ENCODE peak calls at places on chromosomes 16 and 17, in four cellular contexts. Q, X, G and F are unnamed samples.

GRCh38 chr17:3602499-3602898 is 6.7 kb downstream of the TRPV1 start:
- DNase-seq in Q (peak; percentile 56), G (peak; percentile 44), X (peak; percentile 60), F (peak; percentile 52)

GRCh38 chr16:21277045-21277926 is 804 bp downstream of the CRYM start:
- DNase-seq in Q (no peak), G (no peak), X (no peak), F (no peak)

GRCh38 chr17:45227101-45227591 is 5.5 kb downstream of the FMNL1 start:
- DNase-seq in Q (no peak), G (no peak), X (peak; percentile 68), F (no peak)

GRCh38 chr16:78743556-78743955 is 644.1 kb downstream of the WWOX start:
- DNase-seq in Q (no peak), G (no peak), X (no peak), F (no peak)

GRCh38 chr17:3738562-3739295 is 15.0 kb downstream of the HASPIN start:
- DNase-seq in Q (no peak), X (no peak), G (no peak), F (no peak)

GRCh38 chr16:82651921-82652601 is 25.3 kb downstream of the CDH13 start:
- DNase-seq in Q (no peak), X (no peak), G (no peak), F (no peak)

GRCh38 chr17:68378202-68379149 is 78.8 kb downstream of the WIPI1 start:
- DNase-seq in Q (peak; percentile 40), X (no peak), G (peak; percentile 100), F (peak; percentile 41)

GRCh38 chr16:77816293-77816692 is 27.9 kb downstream of the VAT1L start:
- DNase-seq in Q (no peak), X (no peak), G (no peak), F (no peak)

GRCh38 chr16:51461255-51461654 is 310.2 kb upstream of the SALL1 start:
- DNase-seq in G (no peak), X (no peak), Q (no peak), F (no peak)

GRCh38 chr17:17545031-17545820 is 46.3 kb downstream of the PEMT start:
- DNase-seq in X (no peak), Q (no peak), G (no peak), F (no peak)

GRCh38 chr17:39213852-39214251 is 11.9 kb downstream of the STAC2 start:
- DNase-seq in X (no peak), Q (no peak), G (no peak), F (no peak)

GRCh38 chr17:15119928-15120327 is 145.2 kb downstream of the PMP22 start:
- DNase-seq in G (no peak), X (no peak), Q (no peak), F (no peak)

GRCh38 chr17:60108712-60109111 is 30.0 kb upstream of the HEATR6 start:
- DNase-seq in G (no peak), Q (no peak), X (peak; percentile 0), F (no peak)

GRCh38 chr17:17737938-17738894 is 57.0 kb downstream of the RAI1 start:
- DNase-seq in G (no peak), X (no peak), Q (peak; percentile 74), F (no peak)

GRCh38 chr16:57264950-57265371 is 19.5 kb downstream of the PLLP start:
- DNase-seq in G (no peak), Q (no peak), X (no peak), F (no peak)

GRCh38 chr16:4425378-4426020 is at the start of gene DNAJA3:
- DNase-seq in Q (peak; percentile 91), X (peak; percentile 97), G (peak; percentile 89), F (peak; percentile 98)

GRCh38 chr17:68468334-68468733 is 11.0 kb upstream of the WIPI1 start:
- DNase-seq in G (no peak), X (no peak), Q (no peak), F (no peak)

GRCh38 chr17:59899099-59899498 is 6.2 kb downstream of the RPS6KB1 start:
- DNase-seq in X (peak; percentile 55), G (no peak), Q (no peak), F (no peak)

GRCh38 chr16:53809088-53809951 is 105.4 kb downstream of the FTO start:
- DNase-seq in G (no peak), X (no peak), Q (no peak), F (no peak)

GRCh38 chr16:66551788-66552287 is 538 bp upstream of the CKLF start:
- DNase-seq in Q (no peak), G (no peak), X (no peak), F (no peak)

GRCh38 chr16:50602531-50603205 is 54.5 kb downstream of the NKD1 start:
- DNase-seq in G (no peak), X (no peak), Q (no peak), F (no peak)

GRCh38 chr16:67150833-67151396 is at the start of gene B3GNT9:
- DNase-seq in Q (peak; percentile 77), X (peak; percentile 51), G (peak; percentile 56), F (no peak)

GRCh38 chr17:40191237-40192208 is 14.3 kb downstream of the RAPGEFL1 start:
- DNase-seq in G (peak; percentile 71), Q (peak; percentile 84), X (peak; percentile 80), F (peak; percentile 57)

GRCh38 chr16:88327566-88328312 is 55.0 kb upstream of the ZNF469 start:
- DNase-seq in G (no peak), Q (no peak), X (no peak), F (no peak)

GRCh38 chr16:48535831-48536599 is 74.0 kb downstream of the N4BP1 start:
- DNase-seq in G (peak; percentile 21), X (no peak), Q (no peak), F (no peak)

GRCh38 chr17:8758137-8758596 is at the start of gene SPDYE4:
- DNase-seq in X (no peak), Q (no peak), G (no peak), F (no peak)

GRCh38 chr16:30972872-30973271 is 12.1 kb upstream of the HSD3B7 start:
- DNase-seq in Q (no peak), G (peak; percentile 38), X (no peak), F (peak; percentile 66)

GRCh38 chr16:86307518-86307903 is 202.8 kb upstream of the FOXF1 start:
- DNase-seq in X (no peak), G (no peak), Q (no peak), F (no peak)

GRCh38 chr17:72812823-72813222 is 279.7 kb downstream of the SLC39A11 start:
- DNase-seq in G (no peak), Q (no peak), X (no peak), F (no peak)

DNA sequence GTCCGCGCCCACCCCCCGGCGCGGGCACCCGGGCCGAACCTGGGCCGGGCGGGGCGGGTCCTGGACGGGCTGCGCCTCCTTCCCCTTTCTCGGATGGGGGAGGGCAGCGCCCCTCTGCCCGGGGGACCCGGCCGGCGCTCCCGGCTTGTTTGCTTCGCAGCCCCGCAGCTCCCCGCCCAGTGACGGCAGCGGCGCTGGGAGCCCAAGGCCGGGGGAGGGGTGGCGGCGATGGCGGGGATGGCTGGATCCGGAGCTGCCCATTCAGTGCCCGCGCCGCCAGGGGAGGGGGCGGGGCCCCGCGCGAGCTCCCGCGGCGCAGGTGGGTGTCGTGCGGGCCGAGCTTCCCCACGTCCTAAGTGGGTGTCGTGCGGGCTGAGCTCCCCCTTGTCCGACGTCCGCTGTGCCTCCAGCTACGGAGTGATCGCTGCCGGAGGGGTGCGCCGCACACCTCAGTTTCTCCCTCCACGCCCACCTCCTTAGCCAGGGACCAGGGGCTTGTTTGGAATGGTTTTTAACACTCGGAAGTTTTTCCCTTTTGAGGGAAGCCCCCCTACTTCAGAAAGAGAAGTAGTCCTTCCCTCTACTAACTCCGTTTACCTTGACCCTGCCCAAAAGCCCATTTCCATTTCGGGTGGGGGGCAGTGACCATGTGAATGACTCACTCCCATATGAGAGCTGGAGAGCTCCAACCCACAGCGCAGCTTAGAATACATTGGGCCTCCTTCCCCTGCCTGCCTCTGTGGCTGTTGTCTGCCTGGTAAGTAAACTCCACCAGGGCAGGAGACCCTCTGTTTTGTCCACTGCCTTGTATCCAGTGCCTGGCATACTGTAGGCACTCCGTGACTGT is 733 bp downstream of the SGSM2 start:
- DNase-seq in G (peak; percentile 46), Q (peak; percentile 63), X (peak; percentile 65), F (peak; percentile 66)
- TF ChIP-seq ELF4 in G (no peak), Q (no peak), X (no peak), F (no peak)

GRCh38 chr16:28872952-28873351 is 5.3 kb upstream of the ATP2A1 start:
- DNase-seq in Q (no peak), X (no peak), G (no peak), F (no peak)
- TF ChIP-seq ELF4 in Q (no peak), X (no peak), G (no peak), F (no peak)

DNA sequence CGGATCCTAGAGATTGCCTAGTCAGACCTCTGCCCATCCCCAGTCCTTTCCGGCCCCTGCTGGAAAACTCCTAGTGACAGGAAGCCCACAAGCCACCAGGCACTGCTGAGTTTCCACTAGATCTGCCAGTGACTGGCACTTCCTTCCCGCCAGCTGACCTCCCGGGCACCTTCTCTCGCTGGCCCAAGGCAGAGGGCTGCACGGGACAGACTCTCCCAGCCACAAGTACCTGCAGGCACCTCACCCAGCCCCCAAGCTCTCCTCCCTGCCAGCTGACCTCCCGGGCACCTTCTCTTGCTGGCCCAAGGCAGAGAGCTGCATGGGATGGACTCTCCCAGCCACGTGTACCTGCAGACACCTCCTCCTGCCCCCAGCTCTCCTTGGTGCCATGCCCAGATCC is 66.3 kb upstream of the DOC2B start:
- DNase-seq in Q (peak; percentile 8), X (no peak), G (no peak), F (no peak)
- TF ChIP-seq ELF4 in Q (no peak), X (no peak), G (no peak), F (no peak)

DNA sequence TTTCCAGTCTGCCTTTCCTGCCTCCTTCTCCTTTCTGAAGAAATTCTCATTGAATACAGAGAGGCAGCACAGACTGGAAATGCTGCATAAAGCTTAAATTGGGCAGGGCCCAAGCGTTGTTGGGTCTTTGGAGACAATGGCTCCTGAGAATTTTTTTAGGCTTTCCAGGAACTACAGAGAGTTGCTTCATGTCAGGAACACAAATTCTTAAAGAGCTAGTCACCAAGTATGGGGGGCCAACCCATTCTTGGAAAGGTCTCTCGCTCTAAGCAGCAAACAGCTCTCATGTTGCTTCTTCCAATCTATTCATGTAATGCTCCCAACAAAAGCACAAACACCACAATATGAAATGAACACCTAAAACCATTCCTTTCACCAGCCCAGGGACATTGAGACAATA is 6.9 kb downstream of the HNF1B start:
- DNase-seq in Q (no peak), G (no peak), X (no peak), F (no peak)
- TF ChIP-seq ELF4 in Q (no peak), G (no peak), X (no peak), F (no peak)

GRCh38 chr17:35291802-35292201 is 48.9 kb downstream of the SLFN5 start:
- DNase-seq in G (no peak), X (no peak), Q (no peak), F (no peak)
- TF ChIP-seq ELF4 in G (no peak), X (no peak), Q (no peak), F (no peak)

GRCh38 chr17:66849851-66850580 is 15.1 kb downstream of the CACNG5 start:
- DNase-seq in Q (no peak), G (no peak), X (no peak), F (no peak)
- TF ChIP-seq ELF4 in Q (no peak), G (no peak), X (no peak), F (no peak)